ENCODE peak calls at places on chromosomes 6 and 20, in five cellular contexts. L is IMR-90, M is NB4, H is esophagus squamous epithelium, O is endothelial cell of umbilical vein. Z is an unnamed sample.

GRCh38 chr6:169604076-169604475 is 97.8 kb downstream of the WDR27 start:
- DNase-seq in L (peak; percentile 35), M (no peak), H (no peak), O (no peak), Z (no peak)

GRCh38 chr20:54123587-54124180 is 50.1 kb downstream of the CYP24A1 start:
- DNase-seq in L (peak; percentile 93), M (no peak), H (no peak), O (no peak), Z (no peak)

GRCh38 chr6:93794161-93794560 is 374.8 kb upstream of the EPHA7 start:
- DNase-seq in L (no peak), M (no peak), H (no peak), O (no peak), Z (no peak)

GRCh38 chr6:89353118-89353556 is 615 bp upstream of the UBE2J1 start:
- DNase-seq in L (no peak), M (no peak), H (no peak), O (no peak), Z (no peak)

GRCh38 chr20:434661-435419 is 26.7 kb downstream of the RBCK1 start:
- DNase-seq in L (no peak), M (no peak), H (no peak), O (no peak), Z (no peak)

GRCh38 chr20:12414446-12415274 is 497.0 kb downstream of the BTBD3 start:
- DNase-seq in L (no peak), M (no peak), H (no peak), O (no peak), Z (no peak)

GRCh38 chr6:163808871-163809270 is 394.4 kb downstream of the QKI start:
- DNase-seq in L (no peak), M (no peak), H (no peak), O (no peak), Z (no peak)

GRCh38 chr6:114430534-114431124 is 87.8 kb upstream of the HS3ST5 start:
- DNase-seq in L (no peak), M (no peak), H (no peak), O (no peak), Z (no peak)

GRCh38 chr20:48983423-48984400 is 62.2 kb downstream of the ARFGEF2 start:
- DNase-seq in L (peak; percentile 91), M (no peak), H (no peak), O (peak; percentile 99), Z (no peak)

DNA sequence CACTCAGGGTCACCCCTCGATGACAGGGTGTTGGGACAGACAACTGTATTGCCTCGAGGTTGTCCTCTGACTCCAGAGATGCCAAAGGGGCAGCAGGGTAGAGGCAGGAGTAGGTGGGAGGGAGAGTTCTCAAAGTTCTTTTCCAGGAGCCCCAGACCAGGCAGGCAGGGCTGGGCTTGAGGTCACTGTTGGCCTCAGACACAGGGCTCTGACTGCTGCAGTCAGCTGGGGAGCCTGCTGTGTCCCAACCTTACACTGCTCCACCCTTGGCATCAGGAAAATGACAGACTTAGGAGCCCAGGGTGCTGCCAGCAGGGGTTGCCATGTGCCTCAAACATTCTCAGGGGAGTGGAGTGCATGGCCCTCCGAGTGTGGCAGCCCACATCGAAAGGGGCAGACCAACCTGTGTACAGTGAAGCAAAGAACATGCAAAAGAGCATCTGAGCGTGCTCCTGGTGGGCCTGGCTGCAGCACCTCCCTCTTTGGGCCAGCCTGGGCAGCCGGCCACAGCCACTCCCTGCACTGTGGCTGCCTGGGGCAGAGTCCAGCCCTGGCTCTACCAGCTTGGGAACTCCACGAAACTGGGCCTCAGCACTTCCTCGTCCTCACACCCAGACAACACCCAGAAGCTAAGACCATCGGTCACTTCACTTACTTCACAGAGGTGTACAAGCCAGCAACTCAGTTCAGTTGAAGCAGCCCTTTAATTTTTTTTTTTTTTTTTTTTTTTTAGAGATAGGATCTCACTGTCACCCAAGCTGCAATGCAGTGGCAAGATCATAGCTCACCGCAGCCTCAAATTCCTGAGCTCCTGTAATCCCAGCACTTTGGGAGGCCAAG is 24.0 kb downstream of the C6orf132 start:
- DNase-seq in L (no peak), M (no peak), H (no peak), O (no peak), Z (peak; percentile 29)
- TF ChIP-seq POLR2A in L (no peak), M (no peak), H (no peak), O (no peak), Z (no peak)

GRCh38 chr20:35899064-35899463 is 55.2 kb downstream of the SCAND1 start:
- DNase-seq in L (peak; percentile 76), M (no peak), H (no peak), O (no peak), Z (no peak)

GRCh38 chr20:35904982-35905663 is 49.2 kb downstream of the SCAND1 start:
- DNase-seq in L (no peak), M (no peak), H (no peak), O (no peak), Z (no peak)

GRCh38 chr20:35903843-35904242 is 50.5 kb downstream of the SCAND1 start:
- DNase-seq in L (no peak), M (no peak), H (no peak), O (no peak), Z (peak; percentile 47)

GRCh38 chr20:35902545-35902941 is 51.8 kb downstream of the SCAND1 start:
- DNase-seq in L (no peak), M (no peak), H (no peak), O (no peak), Z (peak; percentile 65)

GRCh38 chr20:35901678-35902544 is 52.4 kb downstream of the SCAND1 start:
- DNase-seq in L (peak; percentile 97), M (peak; percentile 57), H (no peak), O (peak; percentile 65), Z (peak; percentile 81)
- TF ChIP-seq POLR2A in L (no peak), M (no peak), H (no peak), O (no peak), Z (no peak)

DNA sequence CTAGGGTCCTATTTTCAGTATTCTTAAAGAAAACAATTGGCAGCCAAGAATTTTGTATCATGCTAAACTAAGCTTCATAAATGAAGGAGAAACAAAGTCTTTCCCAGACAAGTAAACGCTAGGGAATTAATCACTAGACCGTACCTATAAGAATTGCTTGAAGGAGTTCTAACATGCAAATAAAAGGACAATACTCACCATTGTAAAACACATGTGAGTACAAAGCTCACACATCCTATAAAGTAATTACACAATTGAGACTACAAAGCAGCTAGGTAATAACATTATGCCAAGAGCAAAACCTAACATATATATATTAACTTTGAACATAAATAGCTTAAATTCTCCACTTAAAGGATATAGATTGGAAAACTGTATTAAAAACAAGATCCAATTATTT is 147.4 kb downstream of the FAM83B start:
- DNase-seq in L (no peak), M (no peak), H (no peak), O (no peak), Z (no peak)
- TF ChIP-seq POLR2A in L (no peak), M (no peak), H (no peak), O (no peak), Z (no peak)

DNA sequence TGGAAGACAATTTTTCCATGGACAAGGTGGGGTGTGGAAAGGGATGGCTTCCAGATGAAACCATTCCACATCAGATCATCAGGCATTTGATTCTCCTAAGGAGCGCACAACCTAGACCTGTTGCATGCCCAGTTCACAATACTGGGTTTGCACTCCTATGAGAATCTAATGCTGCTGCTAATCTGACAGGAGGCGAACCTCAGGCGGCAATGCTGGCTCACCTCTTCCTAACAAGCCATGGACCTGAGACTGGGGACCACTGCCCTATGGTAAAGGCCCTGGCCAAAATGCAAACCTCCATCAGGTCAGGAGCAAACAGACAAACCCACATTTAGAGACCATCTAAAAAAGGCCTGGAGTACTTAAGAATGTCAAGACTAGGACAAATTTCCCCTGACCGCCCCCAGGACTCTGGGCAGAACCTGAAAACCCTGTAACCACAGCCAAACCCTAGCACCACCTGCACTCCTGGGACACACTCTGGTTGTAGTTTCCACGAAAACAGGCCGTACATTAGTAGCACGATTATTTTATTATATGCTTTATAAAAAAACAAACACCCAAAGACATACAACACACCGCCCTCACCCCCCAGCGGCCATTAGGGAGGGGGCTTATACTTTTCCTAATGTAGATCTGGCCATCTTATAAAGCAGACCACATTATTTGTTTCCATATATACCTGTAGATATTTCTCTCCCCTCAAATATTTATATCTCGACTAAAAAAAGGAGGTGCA is 27.3 kb downstream of the SNX5 start:
- DNase-seq in L (no peak), M (no peak), H (no peak), O (no peak), Z (no peak)
- TF ChIP-seq POLR2A in L (no peak), M (no peak), H (no peak), O (peak; percentile 28), Z (no peak)

GRCh38 chr6:44245912-44246662 is 814 bp upstream of the HSP90AB1 start:
- DNase-seq in L (peak; percentile 81), M (peak; percentile 86), H (no peak), O (peak; percentile 83), Z (peak; percentile 93)
- TF ChIP-seq POLR2A in L (no peak), M (no peak), H (no peak), O (no peak), Z (no peak)

Z was measured in erythroblast.